ENCODE peak calls at places on chromosomes 3 and 15, in seven cellular contexts. One of them, this sample, is unnamed.
A peak's percentile ranks its signal among the peaks of the same experiment; 100 is the strongest.

GRCh38 chr3:170961616-170962400 is 53.4 kb upstream of the EIF5A2 start:
- DNase-seq in cardiac muscle cell: peak; percentile 46
- DNase-seq in neural progenitor cell: peak; percentile 46
- DNase-seq in astrocyte: peak; percentile 40
- DNase-seq in stomach: no peak
- DNase-seq in PC-3: peak; percentile 74
- DNase-seq in tibial nerve: no peak
- DNase-seq in this sample: no peak

GRCh38 chr15:67361100-67361499 is 106.5 kb downstream of the IQCH start:
- DNase-seq in cardiac muscle cell: no peak
- DNase-seq in neural progenitor cell: no peak
- DNase-seq in astrocyte: no peak
- DNase-seq in stomach: no peak
- DNase-seq in PC-3: no peak
- DNase-seq in tibial nerve: no peak
- DNase-seq in this sample: no peak

GRCh38 chr3:116702370-116702769 is 7.2 kb upstream of the TUSC7 start:
- DNase-seq in cardiac muscle cell: no peak
- DNase-seq in neural progenitor cell: no peak
- DNase-seq in astrocyte: no peak
- DNase-seq in stomach: no peak
- DNase-seq in PC-3: no peak
- DNase-seq in tibial nerve: no peak
- DNase-seq in this sample: no peak

GRCh38 chr3:147937341-147937740 is 528.2 kb downstream of the ZIC1 start:
- DNase-seq in cardiac muscle cell: no peak
- DNase-seq in neural progenitor cell: no peak
- DNase-seq in astrocyte: peak; percentile 53
- DNase-seq in stomach: no peak
- DNase-seq in PC-3: no peak
- DNase-seq in tibial nerve: no peak
- DNase-seq in this sample: no peak

GRCh38 chr3:150308481-150308918 is 99.6 kb upstream of the TSC22D2 start:
- DNase-seq in cardiac muscle cell: no peak
- DNase-seq in neural progenitor cell: no peak
- DNase-seq in astrocyte: peak; percentile 66
- DNase-seq in stomach: peak; percentile 42
- DNase-seq in PC-3: no peak
- DNase-seq in tibial nerve: no peak
- DNase-seq in this sample: no peak

GRCh38 chr3:155302476-155302875 is 9.0 kb upstream of the STRIT1 start:
- DNase-seq in cardiac muscle cell: no peak
- DNase-seq in neural progenitor cell: no peak
- DNase-seq in astrocyte: peak; percentile 33
- DNase-seq in stomach: no peak
- DNase-seq in PC-3: peak; percentile 61
- DNase-seq in tibial nerve: no peak
- DNase-seq in this sample: no peak

GRCh38 chr3:70832035-70832795 is 519.8 kb upstream of the MDFIC2 start:
- DNase-seq in cardiac muscle cell: no peak
- DNase-seq in neural progenitor cell: no peak
- DNase-seq in astrocyte: peak; percentile 92
- DNase-seq in stomach: no peak
- DNase-seq in PC-3: peak; percentile 48
- DNase-seq in tibial nerve: no peak
- DNase-seq in this sample: no peak

GRCh38 chr3:36058404-36059035 is 321.8 kb upstream of the STAC start:
- DNase-seq in cardiac muscle cell: no peak
- DNase-seq in neural progenitor cell: no peak
- DNase-seq in astrocyte: no peak
- DNase-seq in stomach: no peak
- DNase-seq in PC-3: peak; percentile 58
- DNase-seq in tibial nerve: no peak
- DNase-seq in this sample: no peak

GRCh38 chr3:191431160-191431822 is 29.7 kb upstream of the PYDC2 start:
- DNase-seq in cardiac muscle cell: no peak
- DNase-seq in neural progenitor cell: no peak
- DNase-seq in astrocyte: no peak
- DNase-seq in stomach: no peak
- DNase-seq in PC-3: no peak
- DNase-seq in tibial nerve: no peak
- DNase-seq in this sample: no peak

GRCh38 chr15:77335298-77335697 is 84.6 kb downstream of the PEAK1 start:
- DNase-seq in cardiac muscle cell: no peak
- DNase-seq in neural progenitor cell: no peak
- DNase-seq in astrocyte: no peak
- DNase-seq in stomach: no peak
- DNase-seq in PC-3: no peak
- DNase-seq in tibial nerve: no peak
- DNase-seq in this sample: no peak

GRCh38 chr3:73964818-73965217 is 340.1 kb upstream of the PDZRN3 start:
- DNase-seq in cardiac muscle cell: no peak
- DNase-seq in neural progenitor cell: no peak
- DNase-seq in astrocyte: no peak
- DNase-seq in stomach: no peak
- DNase-seq in PC-3: no peak
- DNase-seq in tibial nerve: no peak
- DNase-seq in this sample: no peak

GRCh38 chr3:126932188-126932931 is 50.6 kb upstream of the PLXNA1 start:
- DNase-seq in cardiac muscle cell: no peak
- DNase-seq in neural progenitor cell: no peak
- DNase-seq in astrocyte: peak; percentile 68
- DNase-seq in stomach: no peak
- DNase-seq in PC-3: peak; percentile 60
- DNase-seq in tibial nerve: no peak
- DNase-seq in this sample: no peak

GRCh38 chr3:1442271-1442670 is 349.4 kb downstream of the CNTN6 start:
- DNase-seq in cardiac muscle cell: no peak
- DNase-seq in neural progenitor cell: no peak
- DNase-seq in astrocyte: no peak
- DNase-seq in stomach: no peak
- DNase-seq in PC-3: no peak
- DNase-seq in tibial nerve: no peak
- DNase-seq in this sample: no peak

GRCh38 chr3:32817561-32818430 is at the start of gene TRIM71:
- DNase-seq in cardiac muscle cell: peak; percentile 61
- DNase-seq in neural progenitor cell: peak; percentile 68
- DNase-seq in astrocyte: no peak
- DNase-seq in stomach: no peak
- DNase-seq in PC-3: no peak
- DNase-seq in tibial nerve: no peak
- DNase-seq in this sample: no peak

GRCh38 chr3:111278961-111279360 is 207.3 kb downstream of the NECTIN3 start:
- DNase-seq in cardiac muscle cell: no peak
- DNase-seq in neural progenitor cell: no peak
- DNase-seq in astrocyte: no peak
- DNase-seq in stomach: no peak
- DNase-seq in PC-3: no peak
- DNase-seq in tibial nerve: no peak
- DNase-seq in this sample: no peak

GRCh38 chr3:160169139-160169830 is 55.9 kb upstream of the C3orf80 start:
- DNase-seq in cardiac muscle cell: no peak
- DNase-seq in neural progenitor cell: no peak
- DNase-seq in astrocyte: peak; percentile 98
- DNase-seq in stomach: no peak
- DNase-seq in PC-3: peak; percentile 68
- DNase-seq in tibial nerve: no peak
- DNase-seq in this sample: no peak

GRCh38 chr15:20356444-20357138 is 185.0 kb downstream of the GOLGA6L6 start:
- DNase-seq in cardiac muscle cell: no peak
- DNase-seq in neural progenitor cell: no peak
- DNase-seq in astrocyte: no peak
- DNase-seq in stomach: peak; percentile 63
- DNase-seq in PC-3: peak; percentile 91
- DNase-seq in tibial nerve: no peak
- DNase-seq in this sample: peak; percentile 75

GRCh38 chr15:57555270-57555669 is 36.4 kb upstream of the MYZAP start:
- DNase-seq in cardiac muscle cell: no peak
- DNase-seq in neural progenitor cell: no peak
- DNase-seq in astrocyte: peak; percentile 14
- DNase-seq in stomach: no peak
- DNase-seq in PC-3: no peak
- DNase-seq in tibial nerve: no peak
- DNase-seq in this sample: no peak
- H3K4me3 ChIP-seq in cardiac muscle cell: no peak overlapping the region
- H3K4me3 ChIP-seq in neural progenitor cell: no peak overlapping the region
- H3K4me3 ChIP-seq in astrocyte: no peak overlapping the region
- H3K4me3 ChIP-seq in stomach: no peak overlapping the region
- H3K4me3 ChIP-seq in PC-3: no peak overlapping the region
- H3K4me3 ChIP-seq in tibial nerve: no peak overlapping the region
- H3K4me3 ChIP-seq in this sample: no peak overlapping the region

DNA sequence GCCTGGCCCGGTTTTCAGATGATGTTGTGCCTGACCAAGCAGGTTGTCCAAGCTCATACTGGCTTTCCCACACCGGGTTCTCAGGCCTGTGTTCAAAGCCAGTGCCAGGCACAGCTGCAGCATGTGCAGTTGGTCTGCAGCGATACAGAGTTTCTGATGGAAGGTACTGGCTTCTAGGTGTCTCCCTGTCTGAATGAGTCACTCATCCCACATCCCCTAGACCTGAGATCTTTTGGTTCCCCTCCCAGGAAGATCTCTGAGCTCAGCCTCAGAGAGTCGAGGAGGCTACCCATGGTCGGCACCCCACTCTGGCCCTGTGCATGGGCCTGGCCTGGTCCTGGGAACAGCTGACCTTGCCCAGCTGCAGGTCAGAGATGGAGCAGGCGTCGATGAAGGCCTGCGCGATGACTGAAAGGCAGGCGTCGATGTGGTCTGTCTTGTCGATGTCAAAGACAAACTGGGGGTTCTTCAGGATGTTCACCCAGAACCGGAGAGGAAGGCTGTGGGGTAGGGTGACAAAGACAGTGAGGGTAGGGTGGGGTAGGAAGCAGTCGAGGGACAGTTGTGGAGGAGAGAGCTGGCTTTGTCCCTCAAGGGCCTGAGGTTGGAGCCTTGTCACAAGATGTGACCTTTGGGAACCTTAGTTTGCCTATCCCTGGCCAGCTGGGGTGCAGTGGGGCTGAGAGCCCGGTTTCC is 15.2 kb downstream of the H1-8 start:
- DNase-seq in cardiac muscle cell: no peak
- DNase-seq in neural progenitor cell: no peak
- DNase-seq in astrocyte: peak; percentile 49
- DNase-seq in stomach: no peak
- DNase-seq in PC-3: no peak
- DNase-seq in tibial nerve: no peak
- DNase-seq in this sample: no peak
- H3K36me3 ChIP-seq in cardiac muscle cell: no peaks in the 10 kb centered on the region
- H3K36me3 ChIP-seq in neural progenitor cell: no peaks in the 10 kb centered on the region
- H3K36me3 ChIP-seq in astrocyte: no peaks in the 10 kb centered on the region
- H3K36me3 ChIP-seq in stomach: peaks cover 62% of the 10 kb centered on the region
- H3K36me3 ChIP-seq in PC-3: no peaks in the 10 kb centered on the region
- H3K36me3 ChIP-seq in tibial nerve: peaks cover 61% of the 10 kb centered on the region
- H3K36me3 ChIP-seq in this sample: no peaks in the 10 kb centered on the region

DNA sequence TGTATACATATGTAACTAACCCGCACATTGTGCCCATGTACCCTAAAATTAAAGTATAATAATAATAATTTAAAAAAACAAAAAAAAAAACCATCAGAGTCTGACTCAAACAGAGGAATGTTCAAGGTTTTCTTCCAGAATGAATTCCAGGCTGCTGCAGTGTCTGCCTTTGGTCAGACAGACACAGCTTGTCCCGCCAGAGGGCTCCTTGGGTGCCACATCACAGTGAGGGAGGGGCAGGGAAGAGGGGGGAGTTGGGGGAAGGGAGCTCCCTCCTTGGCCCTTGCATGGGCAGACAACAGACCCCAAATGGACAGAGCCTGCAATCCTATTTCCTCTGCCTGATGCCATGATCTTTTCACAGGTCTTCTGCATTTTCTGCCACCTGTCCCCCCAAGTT is 36.5 kb downstream of the ITGB5 start:
- DNase-seq in cardiac muscle cell: no peak
- DNase-seq in neural progenitor cell: peak; percentile 19
- DNase-seq in astrocyte: peak; percentile 74
- DNase-seq in stomach: no peak
- DNase-seq in PC-3: no peak
- DNase-seq in tibial nerve: no peak
- DNase-seq in this sample: no peak
- H3K4me3 ChIP-seq in cardiac muscle cell: no peak overlapping the region
- H3K4me3 ChIP-seq in neural progenitor cell: no peak overlapping the region
- H3K4me3 ChIP-seq in astrocyte: no peak overlapping the region
- H3K4me3 ChIP-seq in stomach: no peak overlapping the region
- H3K4me3 ChIP-seq in PC-3: no peak overlapping the region
- H3K4me3 ChIP-seq in tibial nerve: no peak overlapping the region
- H3K4me3 ChIP-seq in this sample: no peak overlapping the region

DNA sequence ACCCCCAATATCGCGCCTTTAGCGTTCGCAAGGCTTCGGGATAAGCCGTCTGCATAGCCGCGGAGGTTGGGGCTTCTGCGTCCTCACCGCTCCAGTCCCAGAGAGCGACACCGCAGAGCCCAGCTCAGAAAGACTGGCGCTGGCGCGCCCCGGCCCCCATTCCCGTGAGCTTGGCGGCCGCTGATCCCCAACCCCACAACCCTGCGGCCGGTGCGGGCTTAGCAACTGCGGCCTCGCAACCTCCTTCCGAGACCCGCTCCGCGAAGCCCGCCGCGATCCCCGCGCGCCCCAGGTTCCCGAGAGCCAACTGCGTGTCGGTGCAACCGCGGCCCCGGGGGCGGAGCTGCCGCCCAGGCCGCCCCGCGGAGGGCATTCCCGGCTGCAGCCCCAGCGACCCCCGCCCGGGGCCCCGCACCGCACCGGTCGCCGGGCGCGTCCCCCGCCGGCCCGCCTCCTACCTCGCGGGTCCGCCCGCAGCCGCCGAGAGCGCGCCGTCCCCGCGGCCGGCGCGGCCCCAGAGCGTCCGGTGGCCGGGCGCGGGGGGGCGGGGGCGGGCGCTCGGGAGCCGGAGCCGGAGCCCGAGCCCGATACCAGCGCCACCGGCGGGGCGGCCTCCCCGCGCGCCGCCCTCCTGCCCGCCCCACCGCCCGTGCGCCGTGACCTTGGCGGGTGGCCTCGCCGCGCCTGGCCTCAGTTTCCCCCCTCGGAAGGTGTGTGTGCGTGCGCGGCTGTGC is 79.4 kb downstream of the IQSEC1 start:
- DNase-seq in cardiac muscle cell: peak; percentile 64
- DNase-seq in neural progenitor cell: peak; percentile 75
- DNase-seq in astrocyte: no peak
- DNase-seq in stomach: peak; percentile 46
- DNase-seq in PC-3: peak; percentile 30
- DNase-seq in tibial nerve: no peak
- DNase-seq in this sample: no peak
- H3K36me3 ChIP-seq in cardiac muscle cell: no peaks in the 10 kb centered on the region
- H3K36me3 ChIP-seq in neural progenitor cell: no peaks in the 10 kb centered on the region
- H3K36me3 ChIP-seq in astrocyte: no peaks in the 10 kb centered on the region
- H3K36me3 ChIP-seq in stomach: no peaks in the 10 kb centered on the region
- H3K36me3 ChIP-seq in PC-3: no peaks in the 10 kb centered on the region
- H3K36me3 ChIP-seq in tibial nerve: no peaks in the 10 kb centered on the region
- H3K36me3 ChIP-seq in this sample: no peaks in the 10 kb centered on the region

GRCh38 chr15:42274693-42274971 is 1.4 kb upstream of the TMEM87A start:
- DNase-seq in cardiac muscle cell: no peak
- DNase-seq in neural progenitor cell: peak; percentile 6
- DNase-seq in astrocyte: no peak
- DNase-seq in stomach: no peak
- DNase-seq in PC-3: no peak
- DNase-seq in tibial nerve: no peak
- DNase-seq in this sample: no peak
- H3K4me3 ChIP-seq in cardiac muscle cell: no peak overlapping the region
- H3K4me3 ChIP-seq in neural progenitor cell: peak overlapping the region; percentile 78
- H3K4me3 ChIP-seq in astrocyte: peak overlapping the region; percentile 95
- H3K4me3 ChIP-seq in stomach: peak overlapping the region; percentile 65
- H3K4me3 ChIP-seq in PC-3: peak overlapping the region; percentile 77
- H3K4me3 ChIP-seq in tibial nerve: peak overlapping the region; percentile 73
- H3K4me3 ChIP-seq in this sample: peak overlapping the region; percentile 0